ENCODE peak calls at places on chromosomes 16 and 17, in seven cellular contexts. X, A, Q, G, Y, H and V are unnamed samples.

GRCh38 chr17:27624555-27624954 is 6.4 kb upstream of the LGALS9 start:
- DNase-seq in Y (no peak), Q (no peak), X (no peak), G (no peak), A (no peak), H (no peak), V (no peak)

GRCh38 chr17:8477653-8478441 is 42.2 kb downstream of the NDEL1 start:
- DNase-seq in H (no peak), A (no peak), G (no peak), Q (no peak), X (no peak), Y (no peak), V (no peak)

GRCh38 chr17:71765437-71765836 is 355.4 kb upstream of the SOX9 start:
- DNase-seq in Q (peak; percentile 1), G (no peak), Y (no peak), H (no peak), X (no peak), A (peak; percentile 59), V (no peak)

GRCh38 chr16:15604460-15605390 is 38.2 kb downstream of the MARF1 start:
- DNase-seq in H (no peak), Q (no peak), G (peak; percentile 69), Y (no peak), A (no peak), X (no peak), V (no peak)

GRCh38 chr16:11296706-11297491 is 15.8 kb upstream of the PRM1 start:
- DNase-seq in Q (no peak), G (no peak), A (peak; percentile 35), X (no peak), H (no peak), Y (no peak), V (no peak)

GRCh38 chr17:45666641-45667040 is 117.5 kb upstream of the CRHR1 start:
- DNase-seq in Q (no peak), A (no peak), Y (no peak), G (no peak), X (no peak), H (no peak), V (no peak)

GRCh38 chr16:51816929-51817328 is 665.9 kb upstream of the SALL1 start:
- DNase-seq in G (no peak), Y (no peak), A (peak; percentile 87), Q (peak; percentile 67), X (no peak), H (no peak), V (no peak)

GRCh38 chr16:29644338-29644857 is 18.6 kb upstream of the SPN start:
- DNase-seq in Y (no peak), G (peak; percentile 15), Q (no peak), X (no peak), A (no peak), H (no peak), V (no peak)

GRCh38 chr16:73033271-73033998 is 14.5 kb downstream of the ZFHX3 start:
- DNase-seq in G (no peak), Q (no peak), X (peak; percentile 84), A (peak; percentile 63), Y (peak; percentile 96), H (no peak), V (no peak)

GRCh38 chr16:88062341-88062861 is 111.2 kb downstream of the BANP start:
- DNase-seq in G (peak; percentile 78), X (no peak), Q (peak; percentile 78), A (peak; percentile 62), H (peak; percentile 31), Y (no peak), V (no peak)

GRCh38 chr16:58262592-58262991 is 32.2 kb downstream of the PRSS54 start:
- DNase-seq in X (no peak), H (no peak), Q (no peak), G (no peak), Y (no peak), A (no peak), V (no peak)

GRCh38 chr16:58264961-58265479 is 29.8 kb downstream of the PRSS54 start:
- DNase-seq in Q (peak; percentile 84), X (peak; percentile 47), Y (no peak), A (peak; percentile 79), H (no peak), G (peak; percentile 83), V (no peak)

GRCh38 chr16:58266336-58266735 is 28.5 kb downstream of the PRSS54 start:
- DNase-seq in H (no peak), G (no peak), A (no peak), Q (no peak), X (no peak), Y (no peak), V (no peak)

GRCh38 chr16:58265480-58266052 is 29.3 kb downstream of the PRSS54 start:
- DNase-seq in X (no peak), Q (no peak), G (no peak), Y (no peak), A (no peak), H (no peak), V (no peak)

GRCh38 chr16:58264007-58264406 is 30.8 kb downstream of the PRSS54 start:
- DNase-seq in X (no peak), Y (no peak), G (peak; percentile 40), A (no peak), Q (no peak), H (no peak), V (no peak)
- H3K23ac ChIP-seq in X (no peak overlapping the region), Y (no peak overlapping the region), G (no peak overlapping the region), A (no peak overlapping the region), Q (no peak overlapping the region), H (no peak overlapping the region), V (no peak overlapping the region)

GRCh38 chr17:61247438-61247837 is 152.2 kb upstream of the TBX2 start:
- DNase-seq in A (peak; percentile 64), Q (peak; percentile 82), X (no peak), H (no peak), G (no peak), Y (no peak), V (no peak)
- H3K23ac ChIP-seq in A (no peak overlapping the region), Q (peak overlapping the region; percentile 86), X (no peak overlapping the region), H (no peak overlapping the region), G (no peak overlapping the region), Y (no peak overlapping the region), V (no peak overlapping the region)

GRCh38 chr16:83098536-83098935 is 471.8 kb downstream of the CDH13 start:
- DNase-seq in G (no peak), X (no peak), Q (no peak), H (no peak), A (peak; percentile 2), Y (no peak), V (no peak)
- H3K23ac ChIP-seq in G (no peak overlapping the region), X (no peak overlapping the region), Q (no peak overlapping the region), H (no peak overlapping the region), A (no peak overlapping the region), Y (no peak overlapping the region), V (no peak overlapping the region)

DNA sequence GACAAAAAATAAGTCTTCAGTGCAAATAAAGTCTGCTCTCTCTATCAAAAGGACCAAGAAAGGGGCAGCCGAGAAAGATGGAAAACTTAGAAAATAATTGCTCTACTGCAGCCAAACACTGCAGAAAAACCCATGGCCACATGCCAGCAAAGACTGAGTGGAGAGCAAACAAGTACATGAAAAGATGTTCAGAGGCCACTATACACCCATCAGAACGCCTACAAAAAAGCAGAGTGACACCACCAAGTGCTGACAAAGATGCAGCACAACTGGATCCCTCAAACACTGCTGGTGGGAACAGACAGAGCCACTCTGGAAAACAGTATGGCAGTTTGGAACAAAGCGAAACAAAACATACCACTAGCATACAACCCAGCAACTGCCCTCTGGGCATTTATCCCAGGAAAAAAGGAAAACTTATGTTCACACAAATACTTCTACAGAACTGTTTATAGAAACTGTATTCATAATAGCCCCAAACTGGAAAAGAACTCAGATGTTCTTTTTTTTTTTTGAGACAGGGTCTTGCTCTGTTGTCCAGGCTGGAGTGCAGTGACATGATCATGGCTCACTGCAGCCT is 36.7 kb downstream of the KIAA0753 start:
- DNase-seq in X (no peak), Y (no peak), A (no peak), H (no peak), Q (peak; percentile 30), G (no peak), V (no peak)
- H3K23ac ChIP-seq in X (no peak overlapping the region), Y (no peak overlapping the region), A (no peak overlapping the region), H (no peak overlapping the region), Q (no peak overlapping the region), G (no peak overlapping the region), V (no peak overlapping the region)